ENCODE peak calls at places on chromosomes 4 and X, in four cellular contexts. B is SK-N-SH, S is HCT116, Q is K562. O is an unnamed sample.

GRCh38 chr4:77629885-77630284 is 24.3 kb downstream of the CXCL13 start:
- DNase-seq in B (no peak), S (no peak), Q (no peak), O (no peak)

GRCh38 chr4:52946811-52947210 is 84.7 kb downstream of the RASL11B start:
- DNase-seq in B (no peak), S (no peak), Q (no peak), O (no peak)

GRCh38 chrX:149060921-149061320 is 444.2 kb downstream of the IDS start:
- DNase-seq in B (no peak), S (no peak), Q (no peak), O (no peak)

GRCh38 chrX:27336466-27337091 is 126.6 kb downstream of the PPP4R3C start:
- DNase-seq in B (peak; percentile 37), S (peak; percentile 3), Q (peak; percentile 14), O (peak; percentile 18)

GRCh38 chrX:136210243-136210642 is 41.0 kb downstream of the MAP7D3 start:
- DNase-seq in B (no peak), S (no peak), Q (no peak), O (no peak)

GRCh38 chrX:125205084-125205917 is 114.4 kb upstream of the TEX13C start:
- DNase-seq in B (peak; percentile 33), S (no peak), Q (peak; percentile 10), O (no peak)

GRCh38 chrX:85992811-85993229 is 54.5 kb downstream of the CHM start:
- DNase-seq in B (no peak), S (peak; percentile 7), Q (no peak), O (no peak)

GRCh38 chr4:59247032-59247431 is 1953.1 kb upstream of the ADGRL3 start:
- DNase-seq in B (peak; percentile 3), S (no peak), Q (no peak), O (no peak)

GRCh38 chr4:98794565-98795205 is 134.2 kb downstream of the EIF4E start:
- DNase-seq in B (no peak), S (no peak), Q (peak; percentile 80), O (no peak)

GRCh38 chr4:152014280-152014679 is 253.5 kb upstream of the GATB start:
- DNase-seq in B (no peak), S (no peak), Q (no peak), O (no peak)

GRCh38 chr4:78971326-78971725 is 32.1 kb upstream of the PAQR3 start:
- DNase-seq in B (no peak), S (no peak), Q (no peak), O (no peak)

GRCh38 chr4:77636902-77637301 is 31.3 kb downstream of the CXCL13 start:
- DNase-seq in B (no peak), S (peak; percentile 7), Q (peak; percentile 31), O (no peak)

GRCh38 chr4:113300384-113301011 is 251.0 kb downstream of the ANK2 start:
- DNase-seq in B (no peak), S (peak; percentile 49), Q (no peak), O (no peak)
- TF ChIP-seq YY1 in B (no peak), S (no peak), Q (no peak), O (no peak)

GRCh38 chr4:61604054-61604453 is 403.9 kb downstream of the ADGRL3 start:
- DNase-seq in B (no peak), S (no peak), Q (no peak), O (no peak)
- H3K4me1 ChIP-seq in B (no peaks in the 10 kb centered on the region), S (no peaks in the 10 kb centered on the region), Q (no peaks in the 10 kb centered on the region), O (no peaks in the 10 kb centered on the region)

DNA sequence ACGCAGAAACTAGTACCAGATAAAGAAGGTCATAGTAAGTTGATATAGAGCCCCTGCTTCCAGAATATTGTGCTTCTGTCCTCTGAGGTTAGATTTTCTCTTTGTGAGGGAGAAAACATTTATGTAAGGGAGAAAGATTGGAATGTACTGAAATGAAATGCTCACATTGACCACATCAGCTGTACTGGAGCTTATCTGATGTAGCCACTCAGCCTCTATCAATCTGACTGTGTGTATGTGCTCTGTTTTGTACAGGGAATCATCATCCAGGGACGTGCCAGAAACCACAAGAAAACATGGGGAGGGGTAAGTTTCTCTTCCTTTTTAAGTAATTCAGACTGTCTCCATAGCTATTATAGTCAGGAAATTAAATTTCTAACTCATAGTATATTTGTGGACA is 56.8 kb downstream of the PRRG1 start:
- DNase-seq in B (no peak), S (no peak), Q (no peak), O (no peak)
- H3K9ac ChIP-seq in B (no peak overlapping the region), S (no peak overlapping the region), Q (no peak overlapping the region), O (no peak overlapping the region)

GRCh38 chr4:107603430-107603829 is 116.6 kb downstream of the PAPSS1 start:
- DNase-seq in B (no peak), S (no peak), Q (no peak), O (no peak)
- TF ChIP-seq YY1 in B (no peak), S (no peak), Q (no peak), O (no peak)

GRCh38 chr4:169229571-169230028 is 41.2 kb downstream of the SH3RF1 start:
- DNase-seq in B (no peak), S (peak; percentile 94), Q (no peak), O (no peak)

GRCh38 chr4:169225812-169226211 is 44.9 kb downstream of the SH3RF1 start:
- DNase-seq in B (no peak), S (peak; percentile 76), Q (no peak), O (no peak)

GRCh38 chr4:169225058-169225751 is 45.6 kb downstream of the SH3RF1 start:
- DNase-seq in B (no peak), S (peak; percentile 93), Q (no peak), O (no peak)

GRCh38 chr4:169228076-169228475 is 42.7 kb downstream of the SH3RF1 start:
- DNase-seq in B (no peak), S (no peak), Q (no peak), O (no peak)

GRCh38 chr4:169226565-169226964 is 44.2 kb downstream of the SH3RF1 start:
- DNase-seq in B (no peak), S (no peak), Q (no peak), O (no peak)
- H3K4me1 ChIP-seq in B (peaks cover 4% of the 10 kb centered on the region), S (peaks cover 91% of the 10 kb centered on the region), Q (no peaks in the 10 kb centered on the region), O (no peaks in the 10 kb centered on the region)

DNA sequence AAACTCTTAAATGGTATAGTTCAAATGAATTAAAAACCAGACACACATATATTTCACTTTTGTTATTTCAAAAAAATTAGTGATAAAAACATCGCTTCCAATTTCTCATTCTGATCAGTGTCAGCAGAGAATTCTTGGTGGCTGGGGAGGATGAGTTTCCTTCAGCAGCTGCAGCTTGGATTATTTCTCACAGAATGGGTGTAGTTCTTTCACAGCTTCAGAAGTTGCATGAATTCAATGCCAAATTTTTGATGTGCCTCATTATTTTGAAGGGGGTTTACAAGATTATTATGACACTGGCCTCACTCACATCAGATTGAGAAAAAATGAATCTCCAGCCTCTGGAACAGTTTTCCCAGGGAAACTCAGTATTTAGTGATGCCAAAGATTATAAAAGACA is 184.9 kb upstream of the WDFY3 start:
- DNase-seq in B (no peak), S (no peak), Q (no peak), O (no peak)
- H3K9ac ChIP-seq in B (no peak overlapping the region), S (no peak overlapping the region), Q (no peak overlapping the region), O (no peak overlapping the region)

GRCh38 chr4:75285837-75286236 is 228.4 kb downstream of the RCHY1 start:
- DNase-seq in B (no peak), S (no peak), Q (no peak), O (no peak)

GRCh38 chr4:75287738-75288517 is 226.3 kb downstream of the RCHY1 start:
- DNase-seq in B (no peak), S (no peak), Q (no peak), O (no peak)

DNA sequence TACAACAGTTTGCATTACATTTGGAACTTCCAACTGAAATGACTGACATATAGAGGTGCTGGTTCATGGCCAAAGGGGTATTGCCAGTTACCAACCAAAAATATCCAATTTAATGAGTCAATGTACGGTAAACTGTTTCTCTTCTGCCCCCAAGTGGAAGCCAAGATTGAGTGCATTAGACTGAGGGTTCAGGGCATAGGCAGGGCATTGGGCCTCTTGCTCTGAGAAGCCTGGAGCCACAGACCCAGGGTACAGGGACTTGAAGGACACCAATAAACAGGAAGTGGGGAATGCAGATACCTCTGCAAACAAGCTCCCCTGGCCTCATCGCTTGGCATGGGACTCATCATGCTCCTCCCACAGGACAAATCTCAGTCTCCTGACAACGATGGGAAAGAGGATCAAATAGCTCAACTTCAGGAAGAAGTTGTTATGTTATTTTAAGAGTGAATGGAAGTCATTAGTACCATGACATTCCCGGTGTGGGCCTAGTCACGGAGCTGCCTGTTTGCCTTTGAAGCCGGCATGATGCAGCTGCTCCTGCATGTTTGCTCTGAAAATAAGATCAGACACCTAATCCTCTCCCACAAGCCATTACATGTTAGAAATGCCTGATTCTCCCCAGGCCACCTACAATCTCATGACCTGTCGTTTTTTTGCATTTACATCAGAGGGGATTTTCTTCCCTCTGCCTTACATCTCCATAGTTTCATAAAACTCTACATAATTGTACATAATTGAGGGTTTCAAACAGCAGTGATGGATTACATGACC is 224.2 kb downstream of the RCHY1 start:
- DNase-seq in B (no peak), S (peak; percentile 47), Q (no peak), O (peak; percentile 28)
- TF ChIP-seq YY1 in B (no peak), S (no peak), Q (no peak), O (no peak)

GRCh38 chr4:142818476-142818875 is 27.6 kb downstream of the INPP4B start:
- DNase-seq in B (no peak), S (peak; percentile 32), Q (no peak), O (no peak)

GRCh38 chr4:142817442-142817841 is 28.7 kb downstream of the INPP4B start:
- DNase-seq in B (no peak), S (peak; percentile 88), Q (no peak), O (no peak)

GRCh38 chr4:142813388-142813787 is 32.7 kb downstream of the INPP4B start:
- DNase-seq in B (no peak), S (no peak), Q (no peak), O (no peak)

GRCh38 chr4:142815834-142816233 is 30.3 kb downstream of the INPP4B start:
- DNase-seq in B (no peak), S (peak; percentile 13), Q (no peak), O (no peak)

GRCh38 chr4:142818009-142818408 is 28.1 kb downstream of the INPP4B start:
- DNase-seq in B (no peak), S (peak; percentile 57), Q (no peak), O (no peak)
- H3K4me1 ChIP-seq in B (no peaks in the 10 kb centered on the region), S (peaks cover 50% of the 10 kb centered on the region), Q (no peaks in the 10 kb centered on the region), O (no peaks in the 10 kb centered on the region)

O was measured in NT2/D1.